ENCODE peak calls at places on chromosomes 1 and 21, in eight cellular contexts. W, V, A, O, F, P, L and R are unnamed samples.

GRCh38 chr1:26373281-26373680 is 731 bp upstream of the ZNF683 start:
- DNase-seq in W (no peak), V (no peak), A (no peak), O (no peak), F (no peak), P (no peak), L (no peak), R (no peak)

GRCh38 chr1:27872802-27873665 is 690 bp downstream of the THEMIS2 start:
- DNase-seq in W (no peak), V (no peak), A (no peak), O (no peak), F (peak; percentile 20), P (no peak), L (no peak), R (no peak)

GRCh38 chr1:237492359-237492758 is 398.4 kb downstream of the ZP4 start:
- DNase-seq in W (no peak), V (no peak), A (no peak), O (no peak), F (no peak), P (no peak), L (no peak), R (no peak)

GRCh38 chr1:48530727-48531351 is 58.8 kb upstream of the SPATA6 start:
- DNase-seq in W (no peak), V (no peak), A (peak; percentile 25), O (peak; percentile 38), F (peak; percentile 69), P (no peak), L (no peak), R (peak; percentile 61)

GRCh38 chr1:198122693-198123092 is 34.1 kb upstream of the NEK7 start:
- DNase-seq in W (no peak), V (no peak), A (no peak), O (no peak), F (no peak), P (no peak), L (no peak), R (no peak)

GRCh38 chr21:16792155-16792554 is 720.7 kb upstream of the CXADR start:
- DNase-seq in W (no peak), V (peak; percentile 14), A (no peak), O (no peak), F (no peak), P (no peak), L (peak; percentile 15), R (no peak)

GRCh38 chr1:183139281-183139942 is 46.7 kb upstream of the LAMC2 start:
- DNase-seq in W (no peak), V (no peak), A (no peak), O (no peak), F (no peak), P (no peak), L (no peak), R (no peak)

GRCh38 chr1:44609412-44609767 is 64.9 kb downstream of the TMEM53 start:
- DNase-seq in W (no peak), V (no peak), A (peak; percentile 39), O (no peak), F (peak; percentile 23), P (peak; percentile 72), L (no peak), R (no peak)

GRCh38 chr1:228000836-228001563 is 5.8 kb upstream of the WNT3A start:
- DNase-seq in W (peak; percentile 46), V (no peak), A (no peak), O (no peak), F (no peak), P (no peak), L (no peak), R (no peak)

GRCh38 chr1:228082975-228083870 is 715 bp downstream of the ARF1 start:
- DNase-seq in W (peak; percentile 84), V (no peak), A (peak; percentile 69), O (no peak), F (peak; percentile 62), P (peak; percentile 62), L (peak; percentile 58), R (peak; percentile 52)

GRCh38 chr1:1264868-1265272 is 8.8 kb downstream of the UBE2J2 start:
- DNase-seq in W (no peak), V (peak; percentile 88), A (no peak), O (peak; percentile 95), F (no peak), P (no peak), L (no peak), R (no peak)
- TF ChIP-seq CTCF in W (no peak), V (peak; percentile 58), A (no peak), O (peak; percentile 58), F (no peak), P (no peak), L (no peak), R (no peak)

DNA sequence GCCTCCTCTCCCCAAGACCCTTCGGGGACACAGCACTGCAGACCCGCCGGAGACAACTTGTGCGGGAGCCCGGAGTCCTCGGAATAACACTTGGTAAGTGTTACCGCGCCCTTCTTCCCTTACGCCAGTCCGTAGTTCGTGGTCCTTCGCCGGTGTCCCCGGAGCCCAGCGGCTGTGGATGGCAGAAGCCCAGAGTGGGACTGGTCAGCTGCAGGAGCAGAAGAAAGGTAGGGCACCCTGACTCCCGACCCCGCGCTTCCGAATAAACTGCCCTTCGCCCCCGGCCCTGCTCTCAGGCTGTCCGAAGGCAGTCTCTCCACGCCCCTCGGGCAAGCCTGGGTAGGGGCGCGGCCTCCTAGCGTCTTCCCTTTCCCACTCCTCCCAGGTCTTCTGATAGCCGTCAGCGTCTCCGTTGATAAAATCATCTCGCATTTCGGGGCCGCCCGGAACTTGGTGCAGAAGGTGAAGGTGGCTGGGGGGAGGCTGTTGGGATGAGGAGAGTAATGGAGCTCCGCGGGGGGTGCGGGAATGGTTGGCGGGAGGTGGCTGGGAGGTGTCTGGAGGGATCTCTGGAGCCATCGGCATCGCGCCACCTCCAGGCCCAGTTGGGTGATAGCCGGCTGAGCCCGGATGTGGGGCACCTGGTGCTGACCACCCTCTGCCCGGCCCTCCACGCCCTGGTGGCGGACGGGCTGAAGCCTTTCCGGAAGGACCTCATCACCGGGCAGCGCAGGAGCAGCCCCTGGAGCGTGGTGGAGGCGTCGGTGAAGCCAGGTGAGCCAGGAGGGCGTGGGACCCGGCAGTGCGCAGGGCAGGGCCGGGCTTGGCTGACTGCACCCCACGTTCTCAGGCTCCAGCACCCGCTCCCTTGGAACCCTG is 4.3 kb downstream of the RUSC1 start:
- DNase-seq in W (peak; percentile 75), V (no peak), A (peak; percentile 64), O (no peak), F (peak; percentile 76), P (peak; percentile 59), L (peak; percentile 44), R (peak; percentile 60)
- TF ChIP-seq CTCF in W (peak; percentile 29), V (peak; percentile 50), A (peak; percentile 33), O (peak; percentile 38), F (peak; percentile 47), P (peak; percentile 36), L (no peak), R (no peak)

GRCh38 chr21:25421327-25422028 is 185.8 kb downstream of the MRPL39 start:
- DNase-seq in W (no peak), V (peak; percentile 8), A (no peak), O (no peak), F (peak; percentile 18), P (no peak), L (no peak), R (no peak)
- TF ChIP-seq CTCF in W (peak; percentile 18), V (peak; percentile 62), A (no peak), O (peak; percentile 44), F (peak; percentile 48), P (no peak), L (no peak), R (peak; percentile 22)

DNA sequence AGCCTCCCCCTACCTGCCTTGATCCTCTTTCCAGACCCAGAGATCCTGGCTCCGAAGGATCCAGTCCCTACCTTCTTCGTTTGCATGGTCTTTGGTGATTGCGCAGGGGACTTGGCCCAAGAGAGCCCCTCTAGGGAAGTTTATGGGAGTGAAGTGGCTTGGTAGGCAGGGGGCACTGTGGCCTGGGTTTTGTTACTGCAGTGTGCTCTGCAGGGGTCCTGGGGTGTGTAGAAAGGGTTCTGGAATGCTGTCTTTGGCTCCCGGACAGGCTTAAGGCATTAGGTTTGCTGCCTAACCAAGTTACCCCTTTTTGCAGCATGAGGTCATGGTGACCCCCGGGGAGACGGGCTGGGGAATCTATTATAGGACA is 3.8 kb downstream of the ATP8B2 start:
- DNase-seq in W (no peak), V (no peak), A (no peak), O (no peak), F (no peak), P (no peak), L (no peak), R (no peak)
- TF ChIP-seq CTCF in W (peak; percentile 9), V (peak; percentile 22), A (no peak), O (no peak), F (peak; percentile 19), P (no peak), L (no peak), R (no peak)

DNA sequence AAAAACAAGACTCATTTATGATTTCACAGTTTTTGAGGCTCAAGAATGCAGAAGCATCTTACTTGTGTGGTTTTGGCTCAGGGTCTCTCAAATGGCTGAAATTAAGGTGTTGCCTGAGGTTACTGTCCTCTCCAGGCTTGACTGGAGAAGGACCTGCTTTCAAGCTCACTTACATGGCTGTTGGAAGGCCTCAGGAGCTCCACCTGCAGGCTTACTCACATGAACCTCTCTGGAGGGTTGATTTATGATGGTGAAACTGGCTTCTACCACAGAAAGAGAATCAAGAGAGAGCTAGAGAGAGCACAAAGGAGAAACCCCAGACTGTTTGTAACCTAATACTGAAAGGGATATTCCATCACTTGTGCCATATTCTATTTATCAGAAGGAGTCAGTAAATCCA is 6.2 kb upstream of the KCNK2 start:
- DNase-seq in W (no peak), V (no peak), A (no peak), O (peak; percentile 2), F (peak; percentile 47), P (no peak), L (no peak), R (no peak)
- TF ChIP-seq CTCF in W (no peak), V (peak; percentile 30), A (no peak), O (peak; percentile 56), F (peak; percentile 47), P (no peak), L (no peak), R (no peak)